ENCODE peak calls at places on chromosomes 11 and 22, in four cellular contexts. T is ascending aorta, Y is SHP77, S is lung microvascular endothelial cell. K is an unnamed sample.

GRCh38 chr11:94968334-94968958 is 4.9 kb downstream of the CWC15 start:
- DNase-seq in T (no peak), Y (peak; percentile 5), S (peak; percentile 51), K (no peak)

GRCh38 chr11:79670846-79671245 is 230.0 kb upstream of the TENM4 start:
- DNase-seq in T (no peak), Y (no peak), S (no peak), K (no peak)

GRCh38 chr11:86888978-86889341 is 66.2 kb downstream of the FZD4 start:
- DNase-seq in T (no peak), Y (no peak), S (no peak), K (no peak)

GRCh38 chr11:123062892-123063395 is 1.0 kb upstream of the HSPA8 start:
- DNase-seq in T (no peak), Y (no peak), S (peak; percentile 61), K (no peak)

GRCh38 chr22:36340621-36341020 is 47.1 kb downstream of the MYH9 start:
- DNase-seq in T (no peak), Y (no peak), S (no peak), K (no peak)

GRCh38 chr22:22400099-22400498 is 108.4 kb downstream of the ZNF280B start:
- DNase-seq in T (no peak), Y (no peak), S (no peak), K (no peak)

GRCh38 chr11:84408946-84409411 is 1122.8 kb upstream of the CCDC90B start:
- DNase-seq in T (no peak), Y (no peak), S (no peak), K (no peak)

GRCh38 chr11:124101722-124102121 is 13.5 kb upstream of the VWA5A start:
- DNase-seq in T (no peak), Y (no peak), S (no peak), K (no peak)

GRCh38 chr11:47248304-47248663 is 330 bp downstream of the ACP2 start:
- DNase-seq in T (no peak), Y (no peak), S (no peak), K (no peak)

GRCh38 chr11:64036081-64037026 is 623 bp downstream of the FLRT1 start:
- DNase-seq in T (no peak), Y (no peak), S (peak; percentile 15), K (peak; percentile 14)

GRCh38 chr11:128824199-128825049 is 42.7 kb downstream of the KCNJ1 start:
- DNase-seq in T (no peak), Y (no peak), S (no peak), K (no peak)

GRCh38 chr22:48805516-48805915 is 1022.2 kb downstream of the BRD1 start:
- DNase-seq in T (no peak), Y (no peak), S (no peak), K (no peak)

GRCh38 chr11:101478587-101479375 is 105.0 kb downstream of the TRPC6 start:
- DNase-seq in T (no peak), Y (no peak), S (no peak), K (no peak)

GRCh38 chr22:47172771-47173534 is 410.5 kb downstream of the TBC1D22A start:
- DNase-seq in T (no peak), Y (no peak), S (no peak), K (no peak)

GRCh38 chr22:50085211-50085999 is at the start of gene MLC1:
- DNase-seq in T (no peak), Y (no peak), S (no peak), K (peak; percentile 44)

GRCh38 chr11:34988294-34989255 is 72.2 kb downstream of the PDHX start:
- DNase-seq in T (no peak), Y (no peak), S (no peak), K (no peak)

GRCh38 chr11:73383249-73384126 is 7.3 kb downstream of the RELT start:
- DNase-seq in T (no peak), Y (no peak), S (peak; percentile 70), K (no peak)

GRCh38 chr22:39634530-39635399 is 64.2 kb downstream of the CACNA1I start:
- DNase-seq in T (no peak), Y (peak; percentile 25), S (peak; percentile 88), K (peak; percentile 28)

GRCh38 chr11:118715837-118716260 is 36.4 kb upstream of the TREH start:
- DNase-seq in T (no peak), Y (no peak), S (peak; percentile 22), K (no peak)

GRCh38 chr11:27162237-27162636 is 121.6 kb downstream of the BBOX1 start:
- DNase-seq in T (no peak), Y (no peak), S (no peak), K (no peak)

GRCh38 chr22:37411655-37412054 is 15.6 kb downstream of the ELFN2 start:
- DNase-seq in T (no peak), Y (no peak), S (no peak), K (no peak)

K was measured in activated naive CD8-positive, alpha-beta T cell treated with anti-CD3 and anti-CD28 coated beads, Interleukin-2, amount 50 U/mL, for 24 hours.